ENCODE peak calls at places on chromosomes 5 and 9, in five cellular contexts. One of them, this sample, is unnamed. For H3K36me3, the result is how much of the 10 kb centered on the place peaks cover.

GRCh38 chr5:62576570-62577172 is 1.9 kb upstream of the LRRC70 start:
- DNase-seq in tibial artery: no peak
- DNase-seq in OCI-LY7: no peak
- DNase-seq in stomach: no peak
- DNase-seq in HAP-1: no peak
- DNase-seq in this sample: no peak

GRCh38 chr9:119370816-119371215 is 1.6 kb upstream of the BRINP1 start:
- DNase-seq in tibial artery: no peak
- DNase-seq in OCI-LY7: peak
- DNase-seq in stomach: no peak
- DNase-seq in HAP-1: peak
- DNase-seq in this sample: no peak

GRCh38 chr5:68683632-68684035 is 410.2 kb upstream of the SLC30A5 start:
- DNase-seq in tibial artery: no peak
- DNase-seq in OCI-LY7: no peak
- DNase-seq in stomach: no peak
- DNase-seq in HAP-1: no peak
- DNase-seq in this sample: no peak

GRCh38 chr5:132437604-132438275 is 52.8 kb downstream of the IRF1 start:
- DNase-seq in tibial artery: peak
- DNase-seq in OCI-LY7: peak
- DNase-seq in stomach: peak
- DNase-seq in HAP-1: no peak
- DNase-seq in this sample: peak

GRCh38 chr9:15606667-15607472 is 54.0 kb downstream of the CCDC171 start:
- DNase-seq in tibial artery: no peak
- DNase-seq in OCI-LY7: peak
- DNase-seq in stomach: no peak
- DNase-seq in HAP-1: peak
- DNase-seq in this sample: no peak

GRCh38 chr9:13113751-13114150 is 165.7 kb downstream of the MPDZ start:
- DNase-seq in tibial artery: no peak
- DNase-seq in OCI-LY7: no peak
- DNase-seq in stomach: no peak
- DNase-seq in HAP-1: no peak
- DNase-seq in this sample: no peak

GRCh38 chr5:173714551-173715428 is 98.3 kb upstream of the BOD1 start:
- DNase-seq in tibial artery: no peak
- DNase-seq in OCI-LY7: no peak
- DNase-seq in stomach: no peak
- DNase-seq in HAP-1: no peak
- DNase-seq in this sample: no peak

GRCh38 chr5:72223371-72223770 is 96.7 kb downstream of the MRPS27 start:
- DNase-seq in tibial artery: no peak
- DNase-seq in OCI-LY7: no peak
- DNase-seq in stomach: no peak
- DNase-seq in HAP-1: no peak
- DNase-seq in this sample: no peak

GRCh38 chr9:95071925-95072324 is 245.6 kb downstream of the FANCC start:
- DNase-seq in tibial artery: no peak
- DNase-seq in OCI-LY7: no peak
- DNase-seq in stomach: no peak
- DNase-seq in HAP-1: no peak
- DNase-seq in this sample: peak

GRCh38 chr5:55604611-55605067 is 69.9 kb upstream of the PLPP1 start:
- DNase-seq in tibial artery: no peak
- DNase-seq in OCI-LY7: no peak
- DNase-seq in stomach: no peak
- DNase-seq in HAP-1: no peak
- DNase-seq in this sample: peak

GRCh38 chr9:109497193-109498165 is 628 bp downstream of the PTPN3 start:
- DNase-seq in tibial artery: no peak
- DNase-seq in OCI-LY7: no peak
- DNase-seq in stomach: no peak
- DNase-seq in HAP-1: no peak
- DNase-seq in this sample: no peak

GRCh38 chr5:175684931-175685330 is 27.1 kb downstream of the HRH2 start:
- DNase-seq in tibial artery: no peak
- DNase-seq in OCI-LY7: no peak
- DNase-seq in stomach: no peak
- DNase-seq in HAP-1: no peak
- DNase-seq in this sample: no peak

GRCh38 chr5:29382735-29383280 is 1810.7 kb upstream of the CDH6 start:
- DNase-seq in tibial artery: no peak
- DNase-seq in OCI-LY7: no peak
- DNase-seq in stomach: no peak
- DNase-seq in HAP-1: no peak
- DNase-seq in this sample: no peak

GRCh38 chr5:65100846-65101678 is 332.3 kb downstream of the CWC27 start:
- DNase-seq in tibial artery: peak
- DNase-seq in OCI-LY7: peak
- DNase-seq in stomach: peak
- DNase-seq in HAP-1: peak
- DNase-seq in this sample: peak

GRCh38 chr5:10329808-10330481 is 22.2 kb upstream of the CMBL start:
- DNase-seq in tibial artery: peak
- DNase-seq in OCI-LY7: no peak
- DNase-seq in stomach: peak
- DNase-seq in HAP-1: no peak
- DNase-seq in this sample: peak

GRCh38 chr5:52997424-52997823 is 8.3 kb downstream of the ITGA2 start:
- DNase-seq in tibial artery: no peak
- DNase-seq in OCI-LY7: no peak
- DNase-seq in stomach: no peak
- DNase-seq in HAP-1: peak
- DNase-seq in this sample: no peak

GRCh38 chr5:180803181-180804128 is 849 bp upstream of the MGAT1 start:
- DNase-seq in tibial artery: peak
- DNase-seq in OCI-LY7: peak
- DNase-seq in stomach: peak
- DNase-seq in HAP-1: no peak
- DNase-seq in this sample: peak

DNA sequence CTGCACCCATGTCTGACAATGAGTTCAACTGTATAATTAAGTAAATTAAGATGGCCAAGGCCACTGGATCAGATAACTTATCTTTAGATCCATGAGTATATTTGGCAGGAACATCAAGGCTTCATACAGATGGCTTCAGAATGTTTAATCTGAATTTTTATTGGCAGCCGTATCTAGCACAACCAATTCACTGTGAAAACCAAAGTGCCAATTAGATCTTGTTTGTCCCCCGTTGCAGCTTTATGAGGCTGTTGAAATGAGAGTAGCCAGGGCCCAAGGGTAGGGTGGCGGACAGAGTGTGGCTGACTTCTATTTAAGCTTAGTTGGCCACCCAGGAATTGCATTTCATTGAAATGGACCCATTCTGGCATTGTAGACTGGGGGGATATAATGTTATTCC is 137.7 kb downstream of the SYK start:
- DNase-seq in tibial artery: no peak
- DNase-seq in OCI-LY7: no peak
- DNase-seq in stomach: no peak
- DNase-seq in HAP-1: no peak
- DNase-seq in this sample: no peak
- H3K4me3 ChIP-seq in tibial artery: no peak
- H3K4me3 ChIP-seq in OCI-LY7: no peak
- H3K4me3 ChIP-seq in stomach: no peak
- H3K4me3 ChIP-seq in HAP-1: no peak
- H3K4me3 ChIP-seq in this sample: no peak

DNA sequence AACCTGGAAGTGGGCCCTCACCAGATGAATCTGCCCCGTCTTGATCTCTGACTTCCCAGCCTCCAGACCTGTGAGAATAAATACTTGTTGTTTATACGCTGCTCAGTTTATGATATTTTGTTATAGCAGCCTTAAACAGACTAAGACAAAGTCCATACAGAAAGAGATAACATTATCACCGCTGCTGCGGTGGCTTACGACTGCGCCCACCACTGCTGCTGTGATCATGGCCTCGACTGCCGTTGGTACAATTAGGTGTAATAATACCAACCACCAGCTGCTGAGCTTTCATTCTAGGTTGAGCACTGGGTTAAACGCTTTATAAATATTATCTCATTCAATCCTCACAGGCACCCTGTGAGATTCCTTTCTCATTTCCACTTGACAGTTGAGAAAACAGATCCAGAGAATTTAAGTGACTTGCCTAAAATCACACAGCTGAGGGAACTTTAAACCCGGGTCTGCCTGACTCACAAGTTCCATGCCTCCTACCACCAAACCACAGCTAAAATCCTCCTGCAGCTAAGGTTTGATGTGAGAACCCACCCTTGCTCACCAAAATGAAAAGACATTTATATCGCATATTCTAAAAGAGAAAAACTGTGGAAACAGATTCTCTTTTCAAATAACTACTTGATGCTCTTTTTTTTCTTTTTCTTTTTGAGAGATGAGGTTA is 24.1 kb downstream of the GOLM1 start:
- DNase-seq in tibial artery: no peak
- DNase-seq in OCI-LY7: no peak
- DNase-seq in stomach: no peak
- DNase-seq in HAP-1: no peak
- DNase-seq in this sample: no peak
- H3K36me3 ChIP-seq in tibial artery: under half
- H3K36me3 ChIP-seq in OCI-LY7: under half
- H3K36me3 ChIP-seq in stomach: under half
- H3K36me3 ChIP-seq in HAP-1: under half
- H3K36me3 ChIP-seq in this sample: under half

GRCh38 chr9:121198512-121199042 is 3.1 kb downstream of the RAB14 start:
- DNase-seq in tibial artery: no peak
- DNase-seq in OCI-LY7: no peak
- DNase-seq in stomach: no peak
- DNase-seq in HAP-1: no peak
- DNase-seq in this sample: no peak
- H3K4me3 ChIP-seq in tibial artery: no peak
- H3K4me3 ChIP-seq in OCI-LY7: peak
- H3K4me3 ChIP-seq in stomach: peak
- H3K4me3 ChIP-seq in HAP-1: no peak
- H3K4me3 ChIP-seq in this sample: no peak

GRCh38 chr5:163437309-163438182 is at the start of gene CCNG1:
- DNase-seq in tibial artery: peak
- DNase-seq in OCI-LY7: peak
- DNase-seq in stomach: peak
- DNase-seq in HAP-1: peak
- DNase-seq in this sample: peak

GRCh38 chr5:163433271-163433670 is 4.1 kb upstream of the CCNG1 start:
- DNase-seq in tibial artery: no peak
- DNase-seq in OCI-LY7: no peak
- DNase-seq in stomach: no peak
- DNase-seq in HAP-1: no peak
- DNase-seq in this sample: no peak

GRCh38 chr5:163434410-163434866 is 3.0 kb upstream of the CCNG1 start:
- DNase-seq in tibial artery: no peak
- DNase-seq in OCI-LY7: no peak
- DNase-seq in stomach: peak
- DNase-seq in HAP-1: no peak
- DNase-seq in this sample: no peak

GRCh38 chr5:163436515-163436914 is 880 bp upstream of the CCNG1 start:
- DNase-seq in tibial artery: no peak
- DNase-seq in OCI-LY7: no peak
- DNase-seq in stomach: no peak
- DNase-seq in HAP-1: no peak
- DNase-seq in this sample: no peak

GRCh38 chr5:163437011-163437308 is 435 bp upstream of the CCNG1 start:
- DNase-seq in tibial artery: no peak
- DNase-seq in OCI-LY7: no peak
- DNase-seq in stomach: no peak
- DNase-seq in HAP-1: no peak
- DNase-seq in this sample: no peak
- H3K36me3 ChIP-seq in tibial artery: under half
- H3K36me3 ChIP-seq in OCI-LY7: under half
- H3K36me3 ChIP-seq in stomach: under half
- H3K36me3 ChIP-seq in HAP-1: under half
- H3K36me3 ChIP-seq in this sample: under half

GRCh38 chr5:78505860-78506259 is 142.7 kb downstream of the LHFPL2 start:
- DNase-seq in tibial artery: no peak
- DNase-seq in OCI-LY7: no peak
- DNase-seq in stomach: no peak
- DNase-seq in HAP-1: peak
- DNase-seq in this sample: no peak

GRCh38 chr5:78501411-78502338 is 141.3 kb downstream of the SCAMP1 start:
- DNase-seq in tibial artery: no peak
- DNase-seq in OCI-LY7: no peak
- DNase-seq in stomach: no peak
- DNase-seq in HAP-1: no peak
- DNase-seq in this sample: no peak

GRCh38 chr5:78506296-78507049 is 142.1 kb downstream of the LHFPL2 start:
- DNase-seq in tibial artery: no peak
- DNase-seq in OCI-LY7: no peak
- DNase-seq in stomach: no peak
- DNase-seq in HAP-1: no peak
- DNase-seq in this sample: no peak

GRCh38 chr5:78504726-78505431 is 143.7 kb downstream of the LHFPL2 start:
- DNase-seq in tibial artery: peak
- DNase-seq in OCI-LY7: no peak
- DNase-seq in stomach: peak
- DNase-seq in HAP-1: peak
- DNase-seq in this sample: peak

GRCh38 chr5:78503958-78504357 is 143.5 kb downstream of the SCAMP1 start:
- DNase-seq in tibial artery: no peak
- DNase-seq in OCI-LY7: no peak
- DNase-seq in stomach: no peak
- DNase-seq in HAP-1: no peak
- DNase-seq in this sample: no peak
- H3K4me3 ChIP-seq in tibial artery: no peak
- H3K4me3 ChIP-seq in OCI-LY7: no peak
- H3K4me3 ChIP-seq in stomach: no peak
- H3K4me3 ChIP-seq in HAP-1: no peak
- H3K4me3 ChIP-seq in this sample: no peak

GRCh38 chr9:101566904-101567724 is 27.7 kb downstream of the PPP3R2 start:
- DNase-seq in tibial artery: no peak
- DNase-seq in OCI-LY7: peak
- DNase-seq in stomach: no peak
- DNase-seq in HAP-1: peak
- DNase-seq in this sample: no peak
- H3K36me3 ChIP-seq in tibial artery: under half
- H3K36me3 ChIP-seq in OCI-LY7: half or more
- H3K36me3 ChIP-seq in stomach: half or more
- H3K36me3 ChIP-seq in HAP-1: under half
- H3K36me3 ChIP-seq in this sample: under half

DNA sequence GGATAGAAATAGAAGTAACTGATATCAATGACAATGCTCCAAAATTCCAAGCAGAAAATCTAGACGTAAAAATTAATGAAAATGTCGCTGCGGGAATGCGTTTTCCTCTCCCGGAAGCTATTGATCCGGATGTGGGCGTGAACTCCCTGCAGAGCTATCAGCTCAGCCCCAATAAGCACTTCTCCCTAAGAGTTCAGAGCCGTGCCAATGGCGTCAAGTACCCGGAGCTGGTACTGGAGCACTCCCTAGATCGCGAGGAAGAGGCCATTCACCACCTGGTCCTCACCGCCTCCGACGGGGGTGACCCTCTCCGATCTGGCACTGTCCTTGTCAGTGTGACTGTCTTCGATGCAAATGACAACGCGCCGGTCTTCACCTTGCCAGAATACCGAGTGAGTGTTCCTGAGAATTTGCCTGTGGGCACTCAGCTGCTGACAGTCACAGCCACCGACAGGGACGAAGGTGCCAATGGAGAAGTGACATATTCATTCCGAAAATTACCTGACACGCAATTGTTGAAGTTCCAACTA is 818 bp downstream of the PCDHGA10 start:
- DNase-seq in tibial artery: no peak
- DNase-seq in OCI-LY7: no peak
- DNase-seq in stomach: no peak
- DNase-seq in HAP-1: no peak
- DNase-seq in this sample: no peak
- H3K4me3 ChIP-seq in tibial artery: peak
- H3K4me3 ChIP-seq in OCI-LY7: no peak
- H3K4me3 ChIP-seq in stomach: peak
- H3K4me3 ChIP-seq in HAP-1: peak
- H3K4me3 ChIP-seq in this sample: peak